ENCODE peak calls at places on chromosome 3, in eight cellular contexts. Y, O, F, G, E, B, N and V are unnamed samples.

GRCh38 chr3:77525283-77525682 is 485.4 kb downstream of the ROBO2 start:
- DNase-seq in Y (no peak), O (no peak), F (no peak), G (no peak), E (no peak), B (no peak), N (no peak), V (no peak)

GRCh38 chr3:20405731-20406130 is 219.7 kb upstream of the SGO1 start:
- DNase-seq in Y (no peak), O (no peak), F (no peak), G (no peak), E (no peak), B (no peak), N (no peak), V (no peak)

GRCh38 chr3:48119495-48120193 is 68.6 kb downstream of the CDC25A start:
- DNase-seq in Y (no peak), O (peak; percentile 31), F (no peak), G (no peak), E (no peak), B (no peak), N (no peak), V (no peak)

GRCh38 chr3:70247955-70248354 is 64.5 kb downstream of the MDFIC2 start:
- DNase-seq in Y (no peak), O (no peak), F (no peak), G (no peak), E (no peak), B (no peak), N (no peak), V (no peak)

GRCh38 chr3:131772278-131772893 is 262.4 kb downstream of the CPNE4 start:
- DNase-seq in Y (no peak), O (peak; percentile 3), F (no peak), G (no peak), E (no peak), B (no peak), N (no peak), V (no peak)

GRCh38 chr3:194364652-194365434 is 4.7 kb downstream of the LRRC15 start:
- DNase-seq in Y (peak; percentile 50), O (peak; percentile 77), F (no peak), G (peak; percentile 86), E (no peak), B (no peak), N (no peak), V (no peak)

GRCh38 chr3:159881828-159882309 is 106.8 kb upstream of the IL12A start:
- DNase-seq in Y (no peak), O (peak; percentile 48), F (no peak), G (no peak), E (no peak), B (no peak), N (no peak), V (no peak)

GRCh38 chr3:72683068-72683467 is 165.2 kb downstream of the SHQ1 start:
- DNase-seq in Y (no peak), O (no peak), F (no peak), G (peak; percentile 52), E (no peak), B (no peak), N (peak; percentile 30), V (peak; percentile 70)

GRCh38 chr3:193780810-193781472 is 187.9 kb downstream of the OPA1 start:
- DNase-seq in Y (peak; percentile 95), O (peak; percentile 97), F (no peak), G (peak; percentile 82), E (no peak), B (peak; percentile 41), N (peak; percentile 49), V (peak; percentile 66)

GRCh38 chr3:21620511-21621395 is 130.3 kb downstream of the ZNF385D start:
- DNase-seq in Y (no peak), O (peak; percentile 78), F (no peak), G (no peak), E (no peak), B (no peak), N (no peak), V (no peak)

GRCh38 chr3:17233398-17233800 is 348.6 kb downstream of the PLCL2 start:
- DNase-seq in Y (peak; percentile 66), O (peak; percentile 76), F (no peak), G (peak; percentile 36), E (peak; percentile 56), B (no peak), N (peak; percentile 40), V (peak; percentile 28)

GRCh38 chr3:141840737-141841544 is 35.5 kb upstream of the ATP1B3 start:
- DNase-seq in Y (no peak), O (no peak), F (no peak), G (no peak), E (no peak), B (no peak), N (no peak), V (no peak)